ENCODE peak calls at places on chromosomes 5 and 9, in nine cellular contexts. O, H, Z, R, K, X, T, S and I are unnamed samples.

GRCh38 chr5:157913575-157913974 is 54.6 kb upstream of the CLINT1 start:
- DNase-seq in O (no peak), H (no peak), Z (no peak), R (no peak), K (no peak), X (no peak), T (no peak), S (no peak), I (no peak)

GRCh38 chr5:35416217-35416988 is 186.1 kb upstream of the PRLR start:
- DNase-seq in O (no peak), H (no peak), Z (no peak), R (no peak), K (no peak), X (peak), T (no peak), S (no peak), I (no peak)

GRCh38 chr5:181166812-181167733 is 19.7 kb downstream of the OR2V2 start:
- DNase-seq in O (no peak), H (no peak), Z (no peak), R (no peak), K (no peak), X (no peak), T (no peak), S (no peak), I (no peak)

GRCh38 chr9:126166866-126167265 is 159.8 kb upstream of the MVB12B start:
- DNase-seq in O (no peak), H (no peak), Z (no peak), R (no peak), K (no peak), X (no peak), T (no peak), S (no peak), I (peak)

GRCh38 chr5:320524-321232 is 836 bp upstream of the AHRR start:
- DNase-seq in O (no peak), H (no peak), Z (no peak), R (no peak), K (no peak), X (no peak), T (peak), S (no peak), I (peak)

GRCh38 chr9:104177003-104177611 is 83.0 kb downstream of the SMC2 start:
- DNase-seq in O (no peak), H (no peak), Z (no peak), R (no peak), K (no peak), X (no peak), T (no peak), S (no peak), I (no peak)

GRCh38 chr5:79974896-79975295 is 16.2 kb downstream of the MTX3 start:
- DNase-seq in O (no peak), H (no peak), Z (no peak), R (peak), K (no peak), X (peak), T (no peak), S (no peak), I (no peak)

GRCh38 chr5:132270706-132271105 is 13.2 kb downstream of the PDLIM4 start:
- DNase-seq in O (no peak), H (no peak), Z (no peak), R (no peak), K (no peak), X (no peak), T (no peak), S (no peak), I (no peak)

GRCh38 chr5:149128023-149128875 is 13.0 kb upstream of the ABLIM3 start:
- DNase-seq in O (peak), H (no peak), Z (no peak), R (peak), K (no peak), X (no peak), T (no peak), S (no peak), I (no peak)

GRCh38 chr9:113564804-113565237 is 101.3 kb downstream of the RGS3 start:
- DNase-seq in O (no peak), H (no peak), Z (peak), R (peak), K (peak), X (peak), T (peak), S (no peak), I (no peak)

GRCh38 chr9:126159661-126160060 is 167.0 kb upstream of the MVB12B start:
- DNase-seq in O (no peak), H (no peak), Z (no peak), R (no peak), K (no peak), X (no peak), T (peak), S (no peak), I (no peak)

GRCh38 chr9:69097053-69097452 is 61.5 kb downstream of the FXN start:
- DNase-seq in O (no peak), H (no peak), Z (no peak), R (peak), K (no peak), X (peak), T (no peak), S (no peak), I (no peak)

DNA sequence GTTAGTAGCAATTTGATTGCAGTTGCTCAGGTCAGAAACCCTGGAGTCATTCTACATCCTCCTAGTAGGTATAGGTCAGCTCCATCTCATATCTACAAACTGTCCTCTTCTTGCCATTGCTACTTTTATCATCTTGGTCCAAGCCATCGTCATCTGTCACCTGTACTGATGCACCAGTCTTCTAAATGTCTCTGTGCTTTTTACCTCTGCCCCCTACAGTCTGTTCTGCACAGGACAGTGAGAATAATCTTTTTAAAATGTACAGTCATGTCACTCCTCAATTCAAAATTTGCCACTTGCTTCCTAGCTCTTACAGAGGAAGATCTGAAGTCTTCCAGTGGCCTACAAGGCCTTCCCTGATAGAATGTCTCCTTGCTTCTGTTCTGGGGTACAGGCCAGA is 6.8 kb downstream of the NNT start:
- DNase-seq in O (no peak), H (no peak), Z (no peak), R (no peak), K (no peak), X (no peak), T (no peak), S (no peak), I (no peak)
- TF ChIP-seq CTCF in O (no peak), H (no peak), Z (no peak), R (no peak), K (no peak), X (peak), T (no peak), S (peak), I (peak)

GRCh38 chr5:112366987-112367386 is 52.1 kb downstream of the EPB41L4A start:
- DNase-seq in O (no peak), H (no peak), Z (no peak), R (no peak), K (no peak), X (no peak), T (no peak), S (no peak), I (no peak)
- TF ChIP-seq CTCF in O (no peak), H (peak), Z (no peak), R (no peak), K (no peak), X (peak), T (peak), S (peak), I (peak)

GRCh38 chr5:135462304-135462703 is 10.2 kb upstream of the TIFAB start:
- DNase-seq in O (peak), H (peak), Z (no peak), R (peak), K (no peak), X (peak), T (peak), S (peak), I (peak)
- TF ChIP-seq CTCF in O (peak), H (peak), Z (no peak), R (peak), K (no peak), X (peak), T (peak), S (peak), I (peak)

DNA sequence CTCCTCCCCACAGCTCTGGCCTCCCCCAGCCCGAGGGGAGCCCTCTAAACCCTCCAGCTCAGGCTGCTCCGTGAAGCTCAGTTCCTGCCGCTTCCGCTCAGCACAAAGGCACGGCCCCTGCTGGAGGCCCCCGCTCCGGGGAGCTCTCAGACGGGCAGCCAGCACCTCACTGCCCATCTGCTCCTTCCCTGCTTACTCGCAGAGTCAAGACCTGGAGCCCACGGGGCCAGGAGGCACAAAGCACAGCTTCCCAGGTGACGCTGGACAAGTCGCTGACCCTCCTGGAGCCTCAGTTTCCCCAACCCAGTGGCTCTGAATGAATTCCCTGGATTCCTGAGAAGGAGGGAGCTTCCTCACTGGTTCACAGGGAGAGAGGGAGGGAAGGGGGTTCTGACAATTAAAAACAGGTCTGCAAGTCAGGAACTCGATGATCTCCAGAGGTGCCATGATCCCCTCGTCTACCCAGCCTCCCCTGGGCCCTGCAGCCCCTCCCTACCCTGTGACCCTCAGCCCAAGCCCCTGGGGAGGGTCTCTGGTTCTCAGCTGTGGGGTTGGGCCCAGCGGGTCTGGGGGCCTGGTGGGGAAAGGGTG is 36.2 kb downstream of the VAV2 start:
- DNase-seq in O (peak), H (no peak), Z (no peak), R (peak), K (peak), X (peak), T (no peak), S (peak), I (peak)
- TF ChIP-seq CTCF in O (no peak), H (no peak), Z (no peak), R (peak), K (no peak), X (peak), T (no peak), S (no peak), I (peak)

GRCh38 chr5:138649316-138649720 is 74.1 kb upstream of the HSPA9 start:
- DNase-seq in O (no peak), H (no peak), Z (no peak), R (no peak), K (no peak), X (no peak), T (no peak), S (no peak), I (no peak)

GRCh38 chr5:138650196-138650595 is 75.0 kb upstream of the HSPA9 start:
- DNase-seq in O (no peak), H (no peak), Z (no peak), R (no peak), K (no peak), X (no peak), T (no peak), S (no peak), I (no peak)

GRCh38 chr5:138651767-138652117 is 76.5 kb upstream of the HSPA9 start:
- DNase-seq in O (no peak), H (no peak), Z (no peak), R (no peak), K (no peak), X (no peak), T (no peak), S (no peak), I (no peak)

GRCh38 chr5:138649775-138650174 is 74.6 kb upstream of the HSPA9 start:
- DNase-seq in O (no peak), H (no peak), Z (no peak), R (no peak), K (no peak), X (no peak), T (no peak), S (no peak), I (no peak)

DNA sequence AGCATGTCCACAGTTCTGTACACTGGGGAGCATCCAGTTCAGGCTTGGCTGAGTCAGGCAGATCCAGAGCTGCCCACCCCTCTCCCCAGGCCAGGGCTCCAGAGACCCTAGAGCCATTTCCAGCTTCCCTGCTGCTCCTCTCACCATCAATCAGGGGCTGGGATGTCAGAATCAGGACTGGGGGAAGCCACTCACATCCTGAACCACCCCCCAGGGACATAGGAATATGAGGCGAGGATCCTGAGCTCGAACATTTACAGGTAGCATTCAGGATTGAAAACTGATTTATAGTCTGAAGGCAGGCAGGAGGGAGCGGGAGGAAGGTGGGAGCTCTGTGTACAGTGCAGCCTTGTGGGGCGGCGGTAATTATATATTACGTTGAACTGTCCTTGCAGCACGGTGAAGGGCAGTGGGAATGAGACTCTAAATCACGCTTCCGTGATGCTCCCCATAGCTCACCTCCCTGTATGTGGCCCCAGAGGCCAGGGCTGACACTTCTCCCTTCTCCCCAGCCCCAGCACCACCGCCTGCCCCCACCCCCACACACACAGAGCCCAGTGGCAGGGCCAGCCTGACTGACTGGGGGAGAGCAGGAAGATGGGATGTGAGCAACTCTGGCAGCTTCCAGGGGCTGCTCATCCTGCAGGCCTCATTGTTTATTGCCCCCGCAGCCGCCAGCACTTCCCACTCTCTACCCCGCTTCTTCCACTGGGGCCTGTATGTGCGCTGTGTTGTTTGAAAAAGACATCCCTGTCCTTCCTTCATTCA is 76.0 kb upstream of the HSPA9 start:
- DNase-seq in O (peak), H (no peak), Z (no peak), R (no peak), K (no peak), X (no peak), T (no peak), S (no peak), I (no peak)
- TF ChIP-seq CTCF in O (no peak), H (no peak), Z (no peak), R (no peak), K (no peak), X (no peak), T (no peak), S (no peak), I (no peak)